ENCODE peak calls at places on chromosomes 11 and 22, in four cellular contexts. K, M, E and G are unnamed samples.

GRCh38 chr11:16154715-16155396 is 201.5 kb downstream of the SOX6 start:
- DNase-seq in K (no peak), M (no peak), E (peak), G (no peak)

GRCh38 chr11:1238767-1239595 is 16.1 kb downstream of the MUC5B start:
- DNase-seq in K (no peak), M (no peak), E (peak), G (peak)

GRCh38 chr22:43867839-43868652 is 5.7 kb upstream of the SULT4A1 start:
- DNase-seq in K (no peak), M (peak), E (peak), G (peak)

GRCh38 chr11:79371152-79371551 is 69.7 kb downstream of the TENM4 start:
- DNase-seq in K (no peak), M (no peak), E (peak), G (no peak)

GRCh38 chr22:32175751-32176644 is 16.9 kb upstream of the C22orf42 start:
- DNase-seq in K (no peak), M (no peak), E (peak), G (peak)

GRCh38 chr11:68998390-68998911 is 14.6 kb downstream of the MRGPRF start:
- DNase-seq in K (no peak), M (no peak), E (peak), G (peak)

GRCh38 chr11:77395460-77396175 is 78.3 kb downstream of the PAK1 start:
- DNase-seq in K (no peak), M (no peak), E (no peak), G (peak)

GRCh38 chr11:120270386-120270785 is 30.4 kb downstream of the POU2F3 start:
- DNase-seq in K (no peak), M (no peak), E (no peak), G (no peak)

GRCh38 chr11:29405305-29405704 is 611.5 kb downstream of the KCNA4 start:
- DNase-seq in K (no peak), M (no peak), E (no peak), G (no peak)

GRCh38 chr11:132853886-132854285 is 678.4 kb downstream of the OPCML start:
- DNase-seq in K (no peak), M (no peak), E (no peak), G (no peak)

GRCh38 chr11:65059959-65060824 is 1.8 kb upstream of the NAALADL1 start:
- DNase-seq in K (no peak), M (no peak), E (peak), G (no peak)

GRCh38 chr22:50007057-50007511 is 5.5 kb downstream of the IL17REL start:
- DNase-seq in K (no peak), M (no peak), E (no peak), G (no peak)

GRCh38 chr22:46660604-46661201 is 40.5 kb downstream of the GRAMD4 start:
- DNase-seq in K (no peak), M (no peak), E (peak), G (no peak)

GRCh38 chr22:39180566-39180965 is 28.1 kb upstream of the CBX7 start:
- DNase-seq in K (no peak), M (no peak), E (no peak), G (no peak)

GRCh38 chr11:112210890-112211289 is 15.3 kb upstream of the PTS start:
- DNase-seq in K (no peak), M (no peak), E (no peak), G (no peak)

GRCh38 chr11:76310832-76311231 is 70.1 kb downstream of the THAP12 start:
- DNase-seq in K (no peak), M (no peak), E (no peak), G (no peak)

GRCh38 chr22:39348909-39349505 is 784 bp upstream of the SYNGR1 start:
- DNase-seq in K (no peak), M (no peak), E (peak), G (peak)

GRCh38 chr11:118628031-118628430 is 20.6 kb downstream of the PHLDB1 start:
- DNase-seq in K (no peak), M (no peak), E (no peak), G (no peak)

GRCh38 chr11:1934326-1935155 is 12.6 kb upstream of the MRPL23 start:
- DNase-seq in K (no peak), M (no peak), E (no peak), G (no peak)

GRCh38 chr11:6943131-6943530 is 16.9 kb downstream of the ZNF215 start:
- DNase-seq in K (no peak), M (no peak), E (no peak), G (no peak)